ENCODE peak calls at places on chromosomes 7 and 10, in eight cellular contexts. N is iris pigment epithelial cell; Z is mammary epithelial cell; S is BE2C; A is CD8-positive, alpha-beta memory T cell; F is T-cell; H is stimulated activated CD8-positive, alpha-beta memory T cell treated with anti-CD3 and anti-CD28 coated beads, Interleukin-2, amount 100 ng/mL, for 48 hours; K is hypothalamus. Q is an unnamed sample.

GRCh38 chr10:98878418-98878817 is 357.2 kb downstream of the HPSE2 start:
- DNase-seq in N (peak; percentile 1), Z (no peak), S (no peak), A (no peak), F (no peak), H (no peak), K (no peak), Q (no peak)

GRCh38 chr7:30446266-30446665 is 32.3 kb downstream of the NOD1 start:
- DNase-seq in N (no peak), Z (no peak), S (no peak), A (no peak), F (no peak), H (no peak), K (no peak), Q (no peak)

GRCh38 chr10:94287331-94287730 is 75.4 kb downstream of the NOC3L start:
- DNase-seq in N (peak; percentile 71), Z (no peak), S (no peak), A (no peak), F (no peak), H (no peak), K (no peak), Q (no peak)

GRCh38 chr10:87842220-87842641 is 21.1 kb downstream of the KLLN start:
- DNase-seq in N (peak; percentile 63), Z (peak; percentile 96), S (no peak), A (no peak), F (no peak), H (no peak), K (no peak), Q (no peak)

GRCh38 chr10:77308084-77308732 is 329.4 kb downstream of the KCNMA1 start:
- DNase-seq in N (no peak), Z (no peak), S (no peak), A (no peak), F (no peak), H (no peak), K (no peak), Q (no peak)

GRCh38 chr10:63140077-63140476 is 6.9 kb downstream of the NRBF2 start:
- DNase-seq in N (no peak), Z (peak; percentile 50), S (no peak), A (no peak), F (no peak), H (no peak), K (no peak), Q (no peak)

GRCh38 chr7:149369497-149369896 is 91.4 kb downstream of the ZNF777 start:
- DNase-seq in N (no peak), Z (peak; percentile 37), S (no peak), A (no peak), F (no peak), H (no peak), K (no peak), Q (no peak)

GRCh38 chr10:74050653-74051052 is 52.7 kb downstream of the VCL start:
- DNase-seq in N (no peak), Z (no peak), S (no peak), A (no peak), F (no peak), H (no peak), K (no peak), Q (no peak)

GRCh38 chr7:53350241-53350640 is 314.8 kb downstream of the POM121L12 start:
- DNase-seq in N (no peak), Z (no peak), S (peak; percentile 76), A (no peak), F (no peak), H (no peak), K (no peak), Q (no peak)

GRCh38 chr7:47091141-47091540 is 490.8 kb downstream of the TNS3 start:
- DNase-seq in N (peak; percentile 87), Z (no peak), S (no peak), A (no peak), F (no peak), H (no peak), K (no peak), Q (no peak)

GRCh38 chr10:114245128-114245791 is 6.2 kb downstream of the VWA2 start:
- DNase-seq in N (no peak), Z (peak; percentile 97), S (no peak), A (no peak), F (no peak), H (no peak), K (no peak), Q (no peak)

GRCh38 chr10:67385566-67385965 is 310.4 kb downstream of the CTNNA3 start:
- DNase-seq in N (no peak), Z (no peak), S (no peak), A (no peak), F (no peak), H (no peak), K (no peak), Q (no peak)

GRCh38 chr7:44587843-44588711 is 6.0 kb upstream of the TMED4 start:
- DNase-seq in N (peak; percentile 68), Z (peak; percentile 51), S (peak; percentile 56), A (peak; percentile 49), F (peak; percentile 34), H (no peak), K (no peak), Q (no peak)

GRCh38 chr7:150806454-150806853 is 5.9 kb downstream of the TMEM176A start:
- DNase-seq in N (no peak), Z (no peak), S (no peak), A (no peak), F (no peak), H (no peak), K (no peak), Q (no peak)

GRCh38 chr7:111987115-111987826 is 218.9 kb downstream of the DOCK4 start:
- DNase-seq in N (peak; percentile 80), Z (peak; percentile 62), S (no peak), A (no peak), F (no peak), H (no peak), K (no peak), Q (no peak)

GRCh38 chr10:99595770-99596465 is 24.3 kb downstream of the SLC25A28 start:
- DNase-seq in N (no peak), Z (no peak), S (no peak), A (no peak), F (no peak), H (no peak), K (no peak), Q (no peak)

GRCh38 chr7:98251251-98251843 is 685 bp downstream of the TECPR1 start:
- DNase-seq in N (peak; percentile 57), Z (no peak), S (peak; percentile 34), A (peak; percentile 82), F (peak; percentile 58), H (no peak), K (no peak), Q (peak; percentile 71)

GRCh38 chr7:57215423-57215822 is 83.2 kb upstream of the ZNF479 start:
- DNase-seq in N (no peak), Z (no peak), S (no peak), A (no peak), F (no peak), H (no peak), K (no peak), Q (no peak)

GRCh38 chr7:64494912-64495461 is 67.9 kb downstream of the ZNF680 start:
- DNase-seq in N (no peak), Z (no peak), S (peak; percentile 15), A (no peak), F (no peak), H (no peak), K (peak; percentile 4), Q (no peak)

GRCh38 chr10:100346351-100346764 is 675 bp upstream of the SCD start:
- DNase-seq in N (peak; percentile 66), Z (peak; percentile 69), S (peak; percentile 88), A (peak; percentile 35), F (peak; percentile 47), H (peak; percentile 76), K (peak; percentile 80), Q (no peak)

GRCh38 chr10:22554481-22555182 is 159.7 kb downstream of the PIP4K2A start:
- DNase-seq in N (peak; percentile 92), Z (no peak), S (peak; percentile 57), A (no peak), F (no peak), H (no peak), K (peak; percentile 48), Q (no peak)

GRCh38 chr10:73828166-73828565 is 16.8 kb upstream of the NDST2 start:
- DNase-seq in N (no peak), Z (no peak), S (no peak), A (no peak), F (no peak), H (no peak), K (no peak), Q (no peak)

GRCh38 chr10:11639861-11640764 is 28.7 kb upstream of the USP6NL start:
- DNase-seq in N (no peak), Z (no peak), S (no peak), A (no peak), F (no peak), H (no peak), K (no peak), Q (no peak)

GRCh38 chr7:37495574-37496184 is 47.0 kb upstream of the ELMO1 start:
- DNase-seq in N (peak; percentile 50), Z (peak; percentile 25), S (no peak), A (peak; percentile 32), F (no peak), H (no peak), K (no peak), Q (peak; percentile 35)

GRCh38 chr7:123210986-123211385 is 11.2 kb upstream of the SLC13A1 start:
- DNase-seq in N (peak; percentile 84), Z (no peak), S (no peak), A (no peak), F (no peak), H (no peak), K (no peak), Q (no peak)

GRCh38 chr7:20778063-20778721 is 8.5 kb downstream of the SP8 start:
- DNase-seq in N (no peak), Z (peak; percentile 37), S (peak; percentile 61), A (no peak), F (no peak), H (no peak), K (peak; percentile 9), Q (peak; percentile 39)

GRCh38 chr7:78873117-78873516 is 580.4 kb downstream of the MAGI2 start:
- DNase-seq in N (no peak), Z (no peak), S (no peak), A (no peak), F (no peak), H (no peak), K (no peak), Q (no peak)

GRCh38 chr7:157474685-157475084 is 137.9 kb downstream of the DNAJB6 start:
- DNase-seq in N (peak; percentile 18), Z (no peak), S (peak; percentile 72), A (no peak), F (no peak), H (peak; percentile 15), K (no peak), Q (no peak)

Q was measured in COLO829.